ENCODE peak calls at places on chromosomes 4 and X, in eight cellular contexts. B is tibial nerve, R is heart left ventricle, Z is transverse colon, A is Panc1, C is GM12864, Y is psoas muscle, J is GM23338. S is an unnamed sample.

GRCh38 chrX:40809210-40809609 is 73.9 kb upstream of the MED14 start:
- DNase-seq in R (no peak), C (no peak), J (no peak), B (no peak), Y (no peak), A (no peak), Z (no peak), S (no peak)

GRCh38 chr4:3321295-3321889 is 28.6 kb downstream of the RGS12 start:
- DNase-seq in C (no peak), B (no peak), R (no peak), A (no peak), Z (no peak), J (no peak), Y (peak), S (no peak)

GRCh38 chrX:101550825-101551767 is 749 bp downstream of the ARMCX1 start:
- DNase-seq in R (peak), A (no peak), Y (peak), C (no peak), J (peak), B (peak), Z (no peak), S (no peak)

GRCh38 chrX:154097003-154097596 is 417 bp downstream of the MECP2 start:
- DNase-seq in B (peak), A (no peak), R (peak), Z (peak), Y (peak), J (peak), C (no peak), S (peak)

GRCh38 chr4:150173854-150174398 is 95.7 kb downstream of the DCLK2 start:
- DNase-seq in R (no peak), A (no peak), C (no peak), B (no peak), J (no peak), Y (no peak), Z (no peak), S (no peak)

GRCh38 chr4:40576651-40577480 is 52.8 kb downstream of the RBM47 start:
- DNase-seq in Z (peak), R (peak), A (peak), J (peak), Y (peak), C (peak), B (peak), S (no peak)

GRCh38 chrX:109629310-109629709 is 4.3 kb upstream of the KCNE5 start:
- DNase-seq in R (no peak), J (no peak), C (no peak), Z (no peak), A (no peak), Y (no peak), B (no peak), S (no peak)

GRCh38 chrX:31356501-31357263 is 284.8 kb upstream of the FTHL17 start:
- DNase-seq in B (no peak), A (no peak), C (no peak), Y (no peak), J (no peak), R (no peak), Z (no peak), S (no peak)

GRCh38 chr4:7960017-7960789 is 20.5 kb upstream of the AFAP1 start:
- DNase-seq in B (no peak), Z (no peak), C (no peak), R (no peak), A (no peak), Y (peak), J (no peak), S (no peak)

GRCh38 chrX:110086916-110087484 is 84.1 kb downstream of the TMEM164 start:
- DNase-seq in A (peak), Y (no peak), C (no peak), R (no peak), B (no peak), Z (no peak), J (peak), S (peak)

GRCh38 chr4:141140271-141141205 is 7.3 kb upstream of the RNF150 start:
- DNase-seq in R (no peak), Y (no peak), C (no peak), Z (no peak), B (no peak), A (no peak), J (no peak), S (no peak)

GRCh38 chr4:24642941-24643628 is 58.7 kb upstream of the DHX15 start:
- DNase-seq in J (no peak), A (no peak), Y (no peak), Z (no peak), B (no peak), C (no peak), R (no peak), S (peak)

GRCh38 chr4:3639613-3640586 is 107.7 kb upstream of the LRPAP1 start:
- DNase-seq in J (no peak), Y (peak), B (no peak), A (no peak), Z (no peak), R (peak), C (no peak), S (no peak)

GRCh38 chr4:158428242-158428641 is 93.4 kb upstream of the RXFP1 start:
- DNase-seq in J (no peak), Z (no peak), R (no peak), Y (no peak), B (no peak), A (no peak), C (no peak), S (no peak)

GRCh38 chrX:10239611-10240064 is 82.9 kb downstream of the CLCN4 start:
- DNase-seq in Y (peak), C (no peak), R (peak), A (no peak), B (no peak), Z (no peak), J (no peak), S (no peak)

GRCh38 chrX:1419545-1420355 is 27.8 kb upstream of the SLC25A6 start:
- DNase-seq in A (no peak), B (no peak), Y (no peak), Z (no peak), R (no peak), J (no peak), C (no peak), S (no peak)

GRCh38 chrX:131861088-131861787 is 161.9 kb upstream of the STK26 start:
- DNase-seq in R (no peak), Y (no peak), B (no peak), Z (no peak), J (no peak), C (no peak), A (no peak), S (no peak)

GRCh38 chr4:110654254-110654635 is 31.4 kb upstream of the PITX2 start:
- DNase-seq in Y (no peak), J (no peak), A (no peak), B (no peak), R (no peak), C (no peak), Z (no peak), S (no peak)

GRCh38 chr4:121096629-121097028 is 24.3 kb upstream of the NDNF start:
- DNase-seq in A (no peak), Y (no peak), C (no peak), R (no peak), Z (no peak), J (peak), B (no peak), S (peak)

GRCh38 chrX:49930046-49930445 is 7.7 kb downstream of the CLCN5 start:
- DNase-seq in R (no peak), J (no peak), Y (no peak), C (no peak), Z (no peak), B (no peak), A (no peak), S (no peak)

GRCh38 chr4:186621959-186622553 is 66.7 kb upstream of the MTNR1A start:
- DNase-seq in A (no peak), R (no peak), Z (no peak), B (no peak), J (no peak), Y (no peak), C (no peak), S (peak)

GRCh38 chr4:175424111-175424510 is 388.0 kb downstream of the GPM6A start:
- DNase-seq in Z (no peak), A (no peak), C (no peak), R (no peak), B (no peak), Y (no peak), J (no peak), S (no peak)

GRCh38 chr4:99720206-99720605 is 62.6 kb upstream of the C4orf54 start:
- DNase-seq in R (no peak), Z (no peak), B (no peak), A (no peak), C (no peak), Y (no peak), J (no peak), S (no peak)
- TF ChIP-seq CTCF in R (no peak), Z (no peak), B (no peak), A (no peak), C (no peak), Y (no peak), J (no peak), S (no peak)

DNA sequence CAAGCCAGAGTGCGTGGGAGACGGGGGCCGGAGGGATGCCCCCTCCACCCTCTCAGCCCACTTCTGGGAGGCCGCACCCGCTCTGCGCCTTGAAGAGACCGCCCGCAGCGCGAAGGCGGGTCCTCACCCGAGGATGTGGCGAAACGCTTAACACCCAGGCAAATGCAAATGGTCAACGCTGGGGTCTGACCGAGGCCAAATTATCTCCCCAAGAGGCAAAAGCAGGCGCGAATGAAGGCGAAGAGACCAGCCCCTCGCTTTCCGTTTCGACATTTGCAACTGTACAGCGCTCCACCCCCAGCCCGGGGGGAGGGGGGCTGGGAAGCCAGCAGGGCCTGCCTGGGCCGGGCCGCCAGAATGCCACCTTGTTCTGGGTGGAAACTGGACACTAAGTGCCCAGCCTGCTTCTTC is 137.7 kb upstream of the ZIC3 start:
- DNase-seq in R (no peak), A (no peak), J (peak), C (no peak), Z (no peak), B (no peak), Y (no peak), S (no peak)
- H3K4me3 ChIP-seq in R (peak), A (peak), J (peak), C (peak), Z (peak), B (peak), Y (peak), S (peak)

GRCh38 chrX:103017542-103017941 is 46.4 kb downstream of the BEX1 start:
- DNase-seq in R (no peak), Z (no peak), C (no peak), Y (no peak), B (no peak), A (no peak), J (peak), S (no peak)
- TF ChIP-seq CTCF in R (no peak), Z (no peak), C (no peak), Y (no peak), B (no peak), A (peak), J (peak), S (peak)

GRCh38 chr4:89331637-89332544 is 24.3 kb upstream of the GPRIN3 start:
- DNase-seq in J (no peak), Y (no peak), C (no peak), R (no peak), A (no peak), Z (no peak), B (no peak), S (no peak)
- H3K4me3 ChIP-seq in J (no peak), Y (no peak), C (no peak), R (no peak), A (no peak), Z (no peak), B (no peak), S (no peak)